ENCODE peak calls at places on chromosome 14, in nine cellular contexts. M is uterus, F is SJCRH30, K is endodermal cell, G is heart left ventricle, A is neuronal stem cell, W is sigmoid colon, S is aorta, Q is GM23248. H is an unnamed sample. For H3K36me3, the result is how much of the 10 kb centered on the place peaks cover.

GRCh38 chr14:96105921-96106441 is 66.8 kb downstream of the C14orf132 start:
- DNase-seq in G (no peak), S (peak), M (peak), W (peak), K (no peak), F (no peak), Q (peak), A (no peak), H (no peak)

GRCh38 chr14:52546318-52546670 is 6.0 kb downstream of the TXNDC16 start:
- DNase-seq in S (no peak), G (no peak), K (no peak), W (no peak), A (no peak), F (no peak), Q (no peak), M (no peak), H (no peak)

GRCh38 chr14:56868660-56869059 is 58.4 kb upstream of the OTX2 start:
- DNase-seq in F (no peak), W (no peak), S (no peak), G (no peak), M (no peak), Q (no peak), K (peak), A (no peak), H (no peak)

GRCh38 chr14:90836692-90837063 is 20.4 kb upstream of the TTC7B start:
- DNase-seq in K (no peak), A (no peak), G (no peak), Q (no peak), F (no peak), S (no peak), M (peak), W (peak), H (no peak)

GRCh38 chr14:50659327-50659974 is 8.7 kb downstream of the SAV1 start:
- DNase-seq in W (no peak), S (no peak), A (no peak), K (no peak), Q (peak), M (no peak), F (no peak), G (no peak), H (no peak)

GRCh38 chr14:100780646-100781355 is 45.1 kb upstream of the MEG3 start:
- DNase-seq in F (no peak), W (peak), A (no peak), G (no peak), Q (no peak), M (peak), K (no peak), S (peak), H (no peak)

GRCh38 chr14:75821828-75822521 is 159.8 kb downstream of the TGFB3 start:
- DNase-seq in K (no peak), M (no peak), A (no peak), S (no peak), Q (peak), F (peak), G (no peak), W (no peak), H (no peak)

GRCh38 chr14:52703225-52703624 is 3.8 kb upstream of the PSMC6 start:
- DNase-seq in G (no peak), M (no peak), S (no peak), F (no peak), Q (peak), W (no peak), A (no peak), K (no peak), H (no peak)

GRCh38 chr14:106691601-106692291 is 1165.4 kb downstream of the TMEM121 start:
- DNase-seq in G (peak), Q (peak), A (no peak), K (peak), S (peak), M (no peak), W (no peak), F (peak), H (peak)

GRCh38 chr14:28348797-28349196 is 417.8 kb upstream of the FOXG1 start:
- DNase-seq in S (peak), A (no peak), G (no peak), M (no peak), F (no peak), K (no peak), W (no peak), Q (no peak), H (no peak)

GRCh38 chr14:93081875-93082570 is 33.7 kb downstream of the ITPK1 start:
- DNase-seq in K (no peak), M (no peak), F (peak), G (no peak), A (no peak), S (no peak), Q (no peak), W (no peak), H (no peak)

GRCh38 chr14:92647499-92648279 is 100.7 kb downstream of the LGMN start:
- DNase-seq in A (no peak), M (no peak), K (no peak), F (no peak), S (no peak), Q (peak), W (no peak), G (no peak), H (no peak)

GRCh38 chr14:77707355-77707723 is 484 bp downstream of the ALKBH1 start:
- DNase-seq in F (peak), G (no peak), K (peak), A (peak), M (no peak), S (no peak), W (no peak), Q (peak), H (no peak)

GRCh38 chr14:57461777-57462320 is 31.8 kb downstream of the CCDC198 start:
- DNase-seq in S (no peak), W (no peak), M (no peak), K (no peak), Q (no peak), G (no peak), A (no peak), F (no peak), H (no peak)

GRCh38 chr14:96734076-96734622 is 63.0 kb upstream of the VRK1 start:
- DNase-seq in A (no peak), G (no peak), K (no peak), M (no peak), S (peak), W (no peak), F (no peak), Q (no peak), H (no peak)

GRCh38 chr14:68402525-68403101 is 390.3 kb downstream of the ZFP36L1 start:
- DNase-seq in F (no peak), G (no peak), Q (no peak), W (no peak), A (no peak), S (no peak), M (no peak), K (no peak), H (no peak)

GRCh38 chr14:77375164-77375950 is 1.5 kb downstream of the TMED8 start:
- DNase-seq in G (no peak), K (no peak), M (no peak), S (no peak), F (no peak), W (no peak), Q (no peak), A (no peak), H (no peak)

GRCh38 chr14:102229071-102229738 is 75.8 kb downstream of the MOK start:
- DNase-seq in W (no peak), A (no peak), Q (no peak), G (no peak), M (no peak), F (no peak), S (peak), K (peak), H (no peak)

GRCh38 chr14:104201496-104201895 is 63.1 kb downstream of the KIF26A start:
- DNase-seq in S (no peak), W (no peak), G (no peak), Q (no peak), M (no peak), A (no peak), F (no peak), K (no peak), H (no peak)

GRCh38 chr14:104202259-104203070 is 64.1 kb downstream of the KIF26A start:
- DNase-seq in M (no peak), F (peak), S (no peak), A (no peak), G (no peak), W (no peak), K (no peak), Q (no peak), H (no peak)

GRCh38 chr14:104201063-104201462 is 62.7 kb downstream of the KIF26A start:
- DNase-seq in G (no peak), Q (no peak), F (no peak), S (no peak), W (no peak), K (no peak), A (no peak), M (no peak), H (no peak)

GRCh38 chr14:104199266-104199665 is 60.9 kb downstream of the KIF26A start:
- DNase-seq in M (no peak), A (no peak), F (no peak), W (no peak), G (no peak), S (no peak), Q (no peak), K (no peak), H (no peak)

DNA sequence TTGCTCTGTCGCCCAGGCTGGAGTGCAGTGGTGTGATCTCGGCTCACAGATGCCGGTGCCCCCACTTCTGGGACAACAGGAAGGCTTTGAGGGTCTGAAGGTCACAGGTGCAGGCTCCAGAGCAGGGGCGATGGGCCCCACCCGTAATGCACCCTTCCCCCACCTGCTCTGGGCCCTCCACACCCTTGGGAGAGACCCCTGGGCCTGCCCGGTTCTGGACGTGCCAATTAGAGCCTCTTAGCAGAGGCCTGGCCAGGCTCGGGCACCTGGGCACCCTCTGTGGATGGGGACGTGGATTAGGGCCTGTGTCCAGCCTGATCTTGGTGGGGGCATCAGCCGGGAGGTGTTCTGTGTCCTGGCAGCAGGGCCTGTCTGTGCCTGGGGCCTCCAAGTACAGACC is 62.2 kb downstream of the KIF26A start:
- DNase-seq in W (no peak), G (no peak), M (no peak), F (no peak), S (no peak), Q (no peak), A (no peak), K (no peak), H (no peak)
- H3K27ac ChIP-seq in W (no peak), G (no peak), M (no peak), F (no peak), S (no peak), Q (no peak), A (no peak), K (no peak), H (no peak)

DNA sequence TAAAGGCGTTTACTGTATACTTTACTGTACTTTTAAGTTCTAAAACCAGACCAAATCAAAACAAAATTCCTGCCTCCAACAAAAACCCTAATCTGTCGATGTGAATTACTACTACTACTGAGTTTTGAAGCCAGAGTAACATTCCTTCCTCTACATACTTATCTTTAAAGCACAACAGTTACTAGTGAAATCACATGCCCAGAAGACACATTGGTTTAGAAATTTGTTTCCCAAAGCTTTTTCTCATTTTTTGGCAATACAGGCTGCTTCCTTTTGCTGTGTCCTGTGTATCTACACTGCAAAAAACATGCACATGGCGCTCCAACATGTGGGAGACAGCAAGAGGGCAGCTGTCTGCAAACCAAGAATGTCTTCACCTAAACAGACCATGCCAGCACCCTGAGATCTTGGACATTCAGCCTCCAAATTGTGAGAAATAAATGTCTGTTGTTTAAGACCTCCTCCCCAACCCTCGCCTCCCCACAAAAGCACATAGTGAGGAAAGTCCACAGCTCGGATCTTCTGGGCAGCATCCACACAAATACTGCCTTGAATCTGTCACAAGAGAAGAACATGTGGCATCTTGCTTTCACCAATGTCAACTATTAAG is 21.1 kb downstream of the SETD3 start:
- DNase-seq in F (no peak), W (no peak), Q (no peak), S (no peak), M (no peak), A (no peak), K (peak), G (no peak), H (no peak)
- H3K36me3 ChIP-seq in F (under half), W (under half), Q (under half), S (under half), M (under half), A (half or more), K (half or more), G (half or more), H (half or more)

GRCh38 chr14:20434701-20435453 is 1.1 kb downstream of the KLHL33 start:
- DNase-seq in G (peak), F (no peak), W (peak), K (no peak), M (peak), Q (no peak), S (peak), A (no peak), H (peak)

GRCh38 chr14:20440465-20440864 is 4.5 kb upstream of the KLHL33 start:
- DNase-seq in M (no peak), Q (no peak), K (no peak), G (no peak), S (no peak), A (no peak), F (no peak), W (no peak), H (no peak)

GRCh38 chr14:20438664-20439063 is 2.7 kb upstream of the KLHL33 start:
- DNase-seq in A (no peak), K (no peak), M (no peak), G (no peak), S (no peak), W (no peak), Q (no peak), F (no peak), H (no peak)

GRCh38 chr14:20436363-20436755 is 393 bp upstream of the KLHL33 start:
- DNase-seq in G (no peak), M (no peak), A (no peak), Q (peak), K (no peak), S (no peak), W (no peak), F (no peak), H (no peak)

DNA sequence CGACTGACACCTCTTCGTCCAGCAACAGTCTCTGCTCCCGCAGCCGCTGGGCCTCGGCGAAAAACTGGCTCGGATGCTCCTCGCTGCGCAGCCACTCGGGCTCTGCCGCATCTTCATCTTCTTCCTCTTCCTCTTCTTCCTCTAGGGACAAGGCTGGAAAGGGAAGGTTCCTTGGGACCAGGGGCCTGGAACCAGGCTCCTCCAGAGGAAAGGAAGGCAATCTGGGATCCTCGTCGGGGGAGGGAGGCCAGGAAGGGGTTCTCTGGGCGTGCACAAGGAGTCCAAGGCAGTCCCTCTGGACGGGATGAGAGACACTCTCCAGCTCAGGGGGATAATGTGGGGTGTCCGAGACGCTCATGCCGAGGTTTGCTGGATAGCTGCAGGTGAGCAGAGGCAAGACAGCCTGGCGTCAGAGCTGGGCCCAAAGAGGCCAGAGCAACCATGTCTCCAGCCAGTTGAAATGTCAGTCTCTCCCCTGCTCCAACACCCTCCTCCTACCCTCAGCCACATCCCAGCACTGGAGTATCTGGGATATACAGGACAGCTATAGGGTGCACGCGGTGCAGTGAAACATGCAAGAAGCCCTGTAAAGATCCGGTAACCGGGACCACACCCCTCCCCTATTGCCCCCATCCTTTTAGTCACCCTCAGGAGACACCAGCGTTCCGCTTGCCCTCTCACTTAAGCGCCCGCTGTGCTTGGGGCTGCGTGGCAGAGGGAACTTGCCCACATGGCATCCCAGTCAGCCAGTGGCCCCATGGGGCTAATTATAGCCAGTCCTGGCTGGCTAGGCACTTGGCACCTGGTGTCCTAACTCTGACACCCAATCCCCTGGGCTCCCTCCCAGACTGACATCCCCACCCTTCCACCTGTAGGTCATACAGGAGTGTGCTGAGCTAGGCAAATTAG is at the start of gene KLHL33:
- DNase-seq in W (no peak), M (no peak), G (no peak), F (no peak), A (no peak), Q (no peak), S (no peak), K (no peak), H (no peak)
- H3K4me3 ChIP-seq in W (peak), M (peak), G (no peak), F (no peak), A (peak), Q (no peak), S (no peak), K (no peak), H (peak)

GRCh38 chr14:54712371-54712998 is 145.6 kb downstream of the SAMD4A start:
- DNase-seq in Q (peak), A (no peak), M (no peak), K (no peak), G (peak), W (no peak), F (no peak), S (no peak), H (no peak)
- H3K27ac ChIP-seq in Q (peak), A (no peak), M (peak), K (no peak), G (peak), W (peak), F (no peak), S (peak), H (peak)

DNA sequence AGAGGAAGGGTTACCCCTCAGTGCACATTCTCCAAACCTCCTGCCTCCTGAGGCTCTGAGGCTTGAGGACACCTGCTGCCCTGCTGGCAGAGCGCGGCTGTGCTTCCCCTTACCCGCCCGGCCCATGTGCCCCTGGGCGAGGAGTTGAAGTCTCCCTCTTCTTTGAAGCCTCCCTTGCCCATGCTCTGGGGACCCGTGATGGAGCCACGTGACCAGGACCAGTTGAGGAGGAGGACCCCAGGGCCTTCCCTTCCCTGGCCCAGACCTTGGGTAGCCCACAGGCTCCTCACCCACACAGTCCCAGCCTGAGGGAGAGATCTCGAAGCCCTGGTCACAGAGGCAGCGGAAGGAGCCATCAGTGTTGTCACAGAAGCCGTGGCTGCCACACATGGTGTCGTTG is 12.8 kb downstream of the ISCA2 start:
- DNase-seq in F (no peak), S (no peak), W (no peak), M (no peak), K (no peak), G (no peak), A (no peak), Q (no peak), H (no peak)
- H3K36me3 ChIP-seq in F (under half), S (under half), W (under half), M (under half), K (under half), G (under half), A (under half), Q (under half), H (under half)